ENCODE peak calls at places on chromosomes 16 and 17, in six cellular contexts. W, K, B, M, A and Y are unnamed samples.

GRCh38 chr17:70119961-70120360 is 44.9 kb downstream of the KCNJ16 start:
- DNase-seq in B (no peak), K (no peak), W (no peak), M (no peak), A (no peak), Y (no peak)

GRCh38 chr16:11361751-11362742 is 16.8 kb downstream of the RMI2 start:
- DNase-seq in M (no peak), A (no peak), K (no peak), W (peak), B (no peak), Y (no peak)

GRCh38 chr16:76390476-76390875 is 113.3 kb downstream of the CNTNAP4 start:
- DNase-seq in W (no peak), A (no peak), M (no peak), B (no peak), K (no peak), Y (no peak)

GRCh38 chr16:4091638-4092037 is 24.6 kb downstream of the ADCY9 start:
- DNase-seq in M (no peak), A (no peak), B (no peak), K (no peak), W (no peak), Y (no peak)

GRCh38 chr16:15770512-15770911 is 86.3 kb downstream of the MYH11 start:
- DNase-seq in M (no peak), B (no peak), W (no peak), K (no peak), A (no peak), Y (no peak)

GRCh38 chr16:67919618-67920210 is 11.9 kb downstream of the CTRL start:
- DNase-seq in B (no peak), K (no peak), A (no peak), M (no peak), W (no peak), Y (no peak)

GRCh38 chr17:47207143-47208067 is 1.7 kb upstream of the MYL4 start:
- DNase-seq in W (no peak), A (no peak), M (no peak), B (no peak), K (no peak), Y (no peak)

GRCh38 chr17:80152057-80152831 is 5.3 kb upstream of the EIF4A3 start:
- DNase-seq in A (no peak), M (no peak), W (no peak), K (no peak), B (no peak), Y (peak)

GRCh38 chr16:23209606-23210005 is 27.1 kb downstream of the SCNN1G start:
- DNase-seq in K (no peak), A (no peak), W (no peak), M (no peak), B (no peak), Y (no peak)

GRCh38 chr16:3454093-3454492 is 10.6 kb downstream of the NAA60 start:
- DNase-seq in A (peak), B (no peak), M (no peak), W (no peak), K (peak), Y (no peak)

GRCh38 chr17:38701504-38702165 is 3.4 kb upstream of the MLLT6 start:
- DNase-seq in M (peak), B (no peak), K (no peak), A (peak), W (no peak), Y (no peak)

GRCh38 chr17:79842656-79843474 is 3.6 kb upstream of the CBX4 start:
- DNase-seq in M (no peak), W (no peak), A (no peak), K (no peak), B (peak), Y (no peak)

GRCh38 chr17:36532435-36532975 is 2.2 kb downstream of the MYO19 start:
- DNase-seq in W (no peak), A (no peak), K (no peak), B (no peak), M (no peak), Y (no peak)

GRCh38 chr16:73058616-73059409 is 10.9 kb upstream of the ZFHX3 start:
- DNase-seq in M (peak), B (peak), A (peak), K (peak), W (peak), Y (no peak)

GRCh38 chr17:14693382-14693781 is 392.5 kb downstream of the HS3ST3B1 start:
- DNase-seq in W (no peak), K (no peak), M (no peak), B (no peak), A (no peak), Y (no peak)

GRCh38 chr17:66335797-66336196 is 33.4 kb downstream of the PRKCA start:
- DNase-seq in K (no peak), W (no peak), M (no peak), B (no peak), A (no peak), Y (no peak)

GRCh38 chr17:59825533-59826316 is 67.0 kb downstream of the TUBD1 start:
- DNase-seq in K (no peak), A (peak), B (no peak), M (no peak), W (no peak), Y (no peak)

GRCh38 chr16:77271532-77272426 is 72.6 kb downstream of the SYCE1L start:
- DNase-seq in A (no peak), K (no peak), M (no peak), B (no peak), W (no peak), Y (no peak)

GRCh38 chr17:57782051-57782490 is 37.0 kb upstream of the CCDC182 start:
- DNase-seq in W (no peak), B (no peak), A (no peak), M (no peak), K (no peak), Y (no peak)

DNA sequence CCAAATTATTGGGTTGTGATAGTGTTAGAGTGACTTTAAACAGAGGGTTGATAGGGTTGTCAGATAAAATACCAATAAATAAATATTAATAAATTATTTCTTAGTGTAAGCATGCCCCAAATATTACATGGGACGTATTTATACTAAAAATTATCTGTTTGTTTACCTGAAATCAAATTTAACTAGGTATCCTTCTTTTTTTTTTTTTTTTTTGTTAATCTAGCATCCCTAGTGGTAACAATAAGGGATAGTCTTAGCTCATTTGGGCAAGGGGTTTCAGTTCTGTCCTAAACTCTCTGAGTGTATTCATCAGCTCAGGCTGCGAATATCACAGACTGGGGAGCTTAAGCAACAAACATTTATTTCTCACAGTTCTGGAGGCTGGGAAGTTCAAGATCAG is 1.3 kb downstream of the CLEC19A start:
- DNase-seq in K (no peak), A (no peak), M (no peak), B (no peak), W (no peak), Y (no peak)
- TF ChIP-seq CTCF in K (no peak), A (no peak), M (no peak), B (no peak), W (no peak), Y (no peak)

DNA sequence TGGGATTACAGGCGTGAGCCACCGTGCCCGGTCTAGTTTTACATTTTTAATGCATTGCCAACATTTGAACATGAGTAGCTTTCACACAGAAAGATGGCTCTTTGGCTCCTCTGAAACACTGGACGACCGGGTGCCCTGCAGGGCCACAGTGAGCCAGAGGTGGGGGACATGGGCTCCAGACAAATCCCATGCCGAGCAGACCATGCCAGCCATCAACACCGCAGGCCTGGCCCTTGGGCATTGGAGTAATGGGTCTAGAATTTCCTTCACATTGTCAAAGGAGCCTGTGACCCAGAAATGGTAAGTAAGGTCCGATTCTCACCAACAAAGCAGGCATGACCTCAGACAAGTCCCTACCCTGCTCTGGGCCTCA is 21.4 kb upstream of the MPRIP start:
- DNase-seq in W (peak), B (no peak), A (no peak), K (no peak), M (no peak), Y (no peak)
- TF ChIP-seq CTCF in W (no peak), B (no peak), A (no peak), K (no peak), M (no peak), Y (no peak)

GRCh38 chr16:54504372-54504771 is 217.8 kb upstream of the IRX3 start:
- DNase-seq in A (no peak), M (no peak), B (no peak), K (no peak), W (no peak), Y (no peak)
- TF ChIP-seq CTCF in A (no peak), M (no peak), B (no peak), K (no peak), W (no peak), Y (no peak)

DNA sequence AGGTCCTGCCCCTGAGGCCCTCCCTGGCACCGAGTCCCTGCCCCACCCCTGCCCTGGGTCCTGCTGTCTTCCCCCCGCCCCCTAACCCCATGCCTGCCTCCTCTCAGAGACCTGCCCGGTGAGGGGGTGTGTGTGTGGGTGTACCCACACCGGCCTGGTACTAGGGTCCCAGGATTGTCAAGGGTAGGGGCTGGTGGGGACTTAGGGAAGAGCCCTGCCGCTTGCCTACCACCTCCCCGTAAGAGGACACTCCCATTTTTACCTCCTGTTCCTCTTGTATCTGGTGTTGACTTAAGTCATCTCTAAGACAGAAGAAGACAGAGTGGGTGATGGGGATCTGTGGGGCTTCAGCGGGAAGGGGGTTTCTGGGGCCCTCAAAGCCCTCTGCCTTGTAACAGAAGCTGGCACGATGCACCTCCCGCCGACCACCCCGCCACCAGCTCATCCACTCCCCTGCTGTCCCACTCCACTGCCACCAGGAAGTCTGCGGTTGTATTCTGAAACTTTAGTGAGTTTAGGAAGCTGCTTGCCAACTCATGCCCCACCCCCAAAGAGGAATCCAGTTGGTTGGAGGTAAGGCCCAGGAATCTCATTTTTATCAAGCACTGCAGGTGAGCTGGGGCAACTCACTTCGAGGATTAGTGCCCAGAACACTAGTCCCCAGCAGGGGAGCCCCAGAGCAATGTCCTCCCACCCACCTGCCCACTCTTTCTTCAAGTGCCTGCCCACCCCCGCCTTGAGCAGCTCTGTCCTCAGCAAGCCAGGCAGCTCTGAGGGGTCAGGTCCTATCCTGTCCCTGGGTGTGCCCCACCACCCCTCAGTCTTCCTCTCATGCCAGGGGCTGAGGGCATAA is 5.6 kb downstream of the SPATA32 start:
- DNase-seq in B (no peak), W (no peak), K (no peak), A (no peak), M (peak), Y (no peak)
- TF ChIP-seq CTCF in B (peak), W (peak), K (no peak), A (no peak), M (peak), Y (no peak)